ENCODE peak calls at places on chromosomes 2 and 18, in nine cellular contexts. V is esophagus squamous epithelium, T is K562, Y is IMR-90, X is stomach, M is HCT116, L is prostate gland, G is HepG2, A is endothelial cell of umbilical vein. H is an unnamed sample.

GRCh38 chr2:37586663-37587409 is 84.6 kb downstream of the CDC42EP3 start:
- DNase-seq in T (no peak), G (no peak), X (no peak), V (no peak), L (no peak), M (no peak), A (no peak), Y (no peak), H (no peak)

GRCh38 chr2:71498261-71498701 is 44.9 kb downstream of the DYSF start:
- DNase-seq in G (peak; percentile 37), X (no peak), Y (peak; percentile 89), M (peak; percentile 64), L (no peak), A (peak; percentile 72), T (no peak), V (no peak), H (peak; percentile 67)

GRCh38 chr2:207953354-207953753 is 72.0 kb downstream of the PLEKHM3 start:
- DNase-seq in M (no peak), A (no peak), Y (no peak), X (no peak), T (no peak), L (no peak), V (no peak), G (no peak), H (no peak)

GRCh38 chr18:63099848-63100625 is 219.5 kb downstream of the BCL2 start:
- DNase-seq in L (no peak), M (no peak), A (no peak), T (no peak), Y (no peak), X (no peak), G (no peak), V (no peak), H (no peak)

GRCh38 chr18:55907352-55908045 is 319.5 kb upstream of the TCF4 start:
- DNase-seq in V (no peak), A (peak; percentile 22), X (no peak), Y (peak; percentile 13), M (no peak), G (no peak), T (no peak), L (no peak), H (no peak)

GRCh38 chr18:40109251-40110049 is 1845.6 kb upstream of the PIK3C3 start:
- DNase-seq in X (no peak), G (no peak), M (no peak), L (no peak), V (no peak), A (no peak), Y (no peak), T (no peak), H (no peak)

GRCh38 chr2:183926433-183926832 is 671.9 kb upstream of the ZNF804A start:
- DNase-seq in L (no peak), M (no peak), X (no peak), T (no peak), V (no peak), G (no peak), Y (no peak), A (no peak), H (no peak)

GRCh38 chr2:156110890-156111289 is 221.6 kb downstream of the NR4A2 start:
- DNase-seq in M (peak; percentile 37), X (peak; percentile 34), V (no peak), L (no peak), G (peak; percentile 24), Y (no peak), T (peak; percentile 11), A (no peak), H (no peak)

GRCh38 chr2:68225119-68225632 is 27.2 kb downstream of the PPP3R1 start:
- DNase-seq in M (peak; percentile 19), V (no peak), G (peak; percentile 68), A (peak; percentile 34), X (peak; percentile 31), T (peak; percentile 22), Y (peak; percentile 13), L (no peak), H (no peak)

GRCh38 chr2:232942831-232943230 is 70.2 kb downstream of the NGEF start:
- DNase-seq in Y (no peak), V (no peak), L (no peak), M (no peak), A (no peak), G (no peak), X (no peak), T (no peak), H (no peak)

GRCh38 chr2:225612636-225613035 is 213.1 kb downstream of the NYAP2 start:
- DNase-seq in Y (no peak), M (no peak), V (no peak), X (no peak), A (no peak), L (no peak), G (no peak), T (no peak), H (no peak)

GRCh38 chr2:403682-404081 is 115.8 kb upstream of the ALKAL2 start:
- DNase-seq in V (no peak), Y (no peak), M (no peak), X (no peak), L (no peak), A (no peak), G (no peak), T (no peak), H (no peak)

GRCh38 chr2:11678306-11678960 is 8.4 kb upstream of the NTSR2 start:
- DNase-seq in Y (no peak), M (no peak), G (no peak), A (no peak), T (no peak), L (no peak), X (peak; percentile 9), V (no peak), H (no peak)

GRCh38 chr18:9876867-9877654 is 8.7 kb upstream of the TXNDC2 start:
- DNase-seq in Y (peak; percentile 97), T (peak; percentile 84), V (no peak), X (no peak), L (no peak), A (peak; percentile 89), G (peak; percentile 30), M (peak; percentile 40), H (peak; percentile 29)

GRCh38 chr2:41965886-41966285 is 81.9 kb upstream of the PKDCC start:
- DNase-seq in X (no peak), Y (no peak), G (no peak), L (no peak), T (no peak), A (peak; percentile 59), M (no peak), V (no peak), H (no peak)

GRCh38 chr2:200156140-200156858 is 150.2 kb upstream of the SPATS2L start:
- DNase-seq in L (peak; percentile 17), M (no peak), A (peak; percentile 8), G (peak; percentile 24), V (no peak), Y (peak; percentile 93), T (no peak), X (no peak), H (no peak)

GRCh38 chr2:121193185-121193584 is 91.8 kb downstream of the TFCP2L1 start:
- DNase-seq in V (no peak), G (no peak), X (no peak), Y (no peak), M (no peak), A (no peak), T (no peak), L (no peak), H (no peak)
- TF ChIP-seq POLR2A in V (no peak), G (no peak), X (no peak), Y (no peak), M (no peak), A (no peak), T (no peak), L (no peak), H (no peak)

GRCh38 chr2:231613655-231614558 is 21.2 kb downstream of the TEX44 start:
- DNase-seq in L (peak; percentile 77), V (peak; percentile 50), Y (peak; percentile 80), A (peak; percentile 93), G (peak; percentile 83), T (peak; percentile 66), M (peak; percentile 76), X (peak; percentile 87), H (peak; percentile 80)
- TF ChIP-seq POLR2A in L (peak; percentile 57), V (peak; percentile 72), Y (no peak), A (peak; percentile 29), G (peak; percentile 41), T (no peak), M (no peak), X (no peak), H (peak; percentile 16)

GRCh38 chr18:12374398-12374797 is 2.6 kb downstream of the AFG3L2 start:
- DNase-seq in V (no peak), G (no peak), M (no peak), L (no peak), A (no peak), T (no peak), X (no peak), Y (no peak), H (no peak)

GRCh38 chr18:12376034-12376717 is 851 bp downstream of the AFG3L2 start:
- DNase-seq in G (peak; percentile 35), Y (no peak), M (no peak), A (peak; percentile 47), X (peak; percentile 32), V (no peak), L (no peak), T (no peak), H (no peak)

GRCh38 chr18:12377556-12378553 is 828 bp upstream of the AFG3L2 start:
- DNase-seq in M (no peak), T (no peak), V (no peak), G (no peak), X (no peak), Y (no peak), A (no peak), L (no peak), H (peak; percentile 92)

GRCh38 chr18:12373771-12374116 is 3.3 kb downstream of the AFG3L2 start:
- DNase-seq in Y (no peak), G (no peak), V (no peak), L (no peak), X (no peak), A (no peak), M (no peak), T (no peak), H (no peak)

DNA sequence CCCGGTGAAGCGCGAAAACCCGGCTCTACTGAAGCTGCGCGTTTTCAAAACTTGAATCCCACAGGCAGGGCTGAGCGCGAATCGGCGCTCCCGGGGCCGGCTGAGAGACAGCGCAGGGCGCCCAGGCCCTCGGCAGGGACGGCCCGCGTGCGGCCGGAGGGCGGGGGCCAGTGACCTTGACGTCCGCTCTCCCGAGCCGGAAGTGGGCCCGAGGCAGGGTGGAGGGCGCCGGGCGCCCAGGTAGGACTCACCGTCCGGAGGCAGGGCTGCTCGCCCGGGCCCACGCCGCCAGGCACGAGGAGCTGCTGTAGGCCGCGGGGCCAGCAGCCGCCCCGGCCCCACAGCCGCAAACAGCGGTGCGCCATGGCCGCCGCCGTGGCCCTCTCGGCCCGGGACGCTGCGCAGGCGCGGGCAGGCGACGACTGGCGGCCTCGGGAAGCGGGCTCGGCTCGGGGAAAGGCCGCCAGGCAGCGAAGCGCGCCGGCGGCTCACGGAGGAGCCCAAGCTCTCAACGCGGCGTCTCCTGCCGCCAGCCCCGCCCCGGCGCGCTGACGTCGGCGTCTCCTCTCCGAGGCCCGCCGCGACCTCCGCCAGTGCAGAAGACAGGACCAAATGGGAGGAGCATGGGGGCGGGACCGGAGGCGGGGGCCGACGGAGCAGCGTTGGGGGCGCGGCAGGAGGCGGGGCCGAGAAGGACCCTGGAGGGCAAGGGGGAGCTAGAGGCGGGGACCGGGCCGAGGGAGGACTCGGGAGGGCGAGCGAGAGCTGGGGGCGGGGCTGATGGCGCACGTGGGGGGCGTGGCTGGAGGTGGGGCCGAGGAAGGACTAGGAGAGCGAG is at the start of gene AFG3L2:
- DNase-seq in T (peak; percentile 98), G (peak; percentile 96), Y (peak; percentile 98), L (peak; percentile 100), M (peak; percentile 95), X (peak; percentile 100), A (peak; percentile 100), V (peak; percentile 100), H (peak; percentile 88)
- TF ChIP-seq POLR2A in T (peak; percentile 62), G (peak; percentile 75), Y (peak; percentile 94), L (peak; percentile 98), M (peak; percentile 84), X (no peak), A (peak; percentile 93), V (peak; percentile 98), H (peak; percentile 88)

GRCh38 chr2:114213808-114214207 is 228.6 kb upstream of the DPP10 start:
- DNase-seq in X (no peak), G (no peak), V (no peak), A (no peak), T (no peak), M (no peak), L (no peak), Y (no peak), H (no peak)
- TF ChIP-seq POLR2A in X (no peak), G (no peak), V (no peak), A (no peak), T (no peak), M (no peak), L (no peak), Y (no peak), H (no peak)